ENCODE peak calls at places on chromosomes 2 and 18, in four cellular contexts. One of them, this sample, is unnamed.
A peak's percentile ranks its signal among the peaks of the same experiment; 100 is the strongest.

GRCh38 chr2:158507141-158507540 is 50.4 kb downstream of the PKP4 start:
- DNase-seq in MCF 10A: peak; percentile 23
- DNase-seq in left ventricle myocardium superior: no peak
- DNase-seq in activated CD8-positive, alpha-beta memory T cell treated with anti-CD3 and anti-CD28 coated beads for 48 hours: no peak
- DNase-seq in this sample: no peak

GRCh38 chr18:23038712-23039111 is 96.6 kb upstream of the CABLES1 start:
- DNase-seq in MCF 10A: peak; percentile 87
- DNase-seq in left ventricle myocardium superior: no peak
- DNase-seq in activated CD8-positive, alpha-beta memory T cell treated with anti-CD3 and anti-CD28 coated beads for 48 hours: no peak
- DNase-seq in this sample: no peak

GRCh38 chr2:134663451-134663850 is 55.3 kb downstream of the TMEM163 start:
- DNase-seq in MCF 10A: no peak
- DNase-seq in left ventricle myocardium superior: no peak
- DNase-seq in activated CD8-positive, alpha-beta memory T cell treated with anti-CD3 and anti-CD28 coated beads for 48 hours: no peak
- DNase-seq in this sample: no peak

GRCh38 chr18:4433762-4434161 is 21.3 kb downstream of the DLGAP1 start:
- DNase-seq in activated CD8-positive, alpha-beta memory T cell treated with anti-CD3 and anti-CD28 coated beads for 48 hours: no peak
- DNase-seq in left ventricle myocardium superior: no peak
- DNase-seq in MCF 10A: no peak
- DNase-seq in this sample: no peak

GRCh38 chr2:122136071-122136470 is 380.6 kb downstream of the TSN start:
- DNase-seq in activated CD8-positive, alpha-beta memory T cell treated with anti-CD3 and anti-CD28 coated beads for 48 hours: no peak
- DNase-seq in left ventricle myocardium superior: no peak
- DNase-seq in MCF 10A: peak; percentile 44
- DNase-seq in this sample: no peak

GRCh38 chr2:25246001-25246400 is 77.6 kb upstream of the POMC start:
- DNase-seq in MCF 10A: no peak
- DNase-seq in left ventricle myocardium superior: no peak
- DNase-seq in activated CD8-positive, alpha-beta memory T cell treated with anti-CD3 and anti-CD28 coated beads for 48 hours: no peak
- DNase-seq in this sample: no peak

GRCh38 chr2:195359043-195359735 is 297.8 kb upstream of the SLC39A10 start:
- DNase-seq in activated CD8-positive, alpha-beta memory T cell treated with anti-CD3 and anti-CD28 coated beads for 48 hours: no peak
- DNase-seq in MCF 10A: no peak
- DNase-seq in left ventricle myocardium superior: no peak
- DNase-seq in this sample: no peak

GRCh38 chr2:150887926-150888325 is 373.7 kb downstream of the RBM43 start:
- DNase-seq in left ventricle myocardium superior: no peak
- DNase-seq in activated CD8-positive, alpha-beta memory T cell treated with anti-CD3 and anti-CD28 coated beads for 48 hours: no peak
- DNase-seq in MCF 10A: no peak
- DNase-seq in this sample: no peak

GRCh38 chr2:216859944-216860343 is at the start of gene TNP1:
- DNase-seq in activated CD8-positive, alpha-beta memory T cell treated with anti-CD3 and anti-CD28 coated beads for 48 hours: no peak
- DNase-seq in MCF 10A: no peak
- DNase-seq in left ventricle myocardium superior: no peak
- DNase-seq in this sample: no peak

GRCh38 chr18:48020337-48021250 is 90.1 kb upstream of the SMAD2 start:
- DNase-seq in activated CD8-positive, alpha-beta memory T cell treated with anti-CD3 and anti-CD28 coated beads for 48 hours: no peak
- DNase-seq in left ventricle myocardium superior: no peak
- DNase-seq in MCF 10A: no peak
- DNase-seq in this sample: no peak

GRCh38 chr2:240620859-240621258 is 4.4 kb upstream of the GPR35 start:
- DNase-seq in MCF 10A: no peak
- DNase-seq in left ventricle myocardium superior: peak; percentile 22
- DNase-seq in activated CD8-positive, alpha-beta memory T cell treated with anti-CD3 and anti-CD28 coated beads for 48 hours: no peak
- DNase-seq in this sample: no peak

GRCh38 chr2:168348076-168348475 is 100.7 kb upstream of the STK39 start:
- DNase-seq in activated CD8-positive, alpha-beta memory T cell treated with anti-CD3 and anti-CD28 coated beads for 48 hours: no peak
- DNase-seq in MCF 10A: peak; percentile 44
- DNase-seq in left ventricle myocardium superior: no peak
- DNase-seq in this sample: no peak

GRCh38 chr2:14774569-14774968 is 142.1 kb downstream of the LRATD1 start:
- DNase-seq in left ventricle myocardium superior: no peak
- DNase-seq in activated CD8-positive, alpha-beta memory T cell treated with anti-CD3 and anti-CD28 coated beads for 48 hours: no peak
- DNase-seq in MCF 10A: no peak
- DNase-seq in this sample: no peak

GRCh38 chr2:233850745-233851144 is 3.6 kb downstream of the HJURP start:
- DNase-seq in activated CD8-positive, alpha-beta memory T cell treated with anti-CD3 and anti-CD28 coated beads for 48 hours: no peak
- DNase-seq in MCF 10A: no peak
- DNase-seq in left ventricle myocardium superior: no peak
- DNase-seq in this sample: no peak

GRCh38 chr2:23350026-23350791 is 34.8 kb upstream of the KLHL29 start:
- DNase-seq in MCF 10A: no peak
- DNase-seq in left ventricle myocardium superior: no peak
- DNase-seq in activated CD8-positive, alpha-beta memory T cell treated with anti-CD3 and anti-CD28 coated beads for 48 hours: no peak
- DNase-seq in this sample: no peak

GRCh38 chr18:60667016-60667415 is 294.4 kb upstream of the MC4R start:
- DNase-seq in MCF 10A: no peak
- DNase-seq in left ventricle myocardium superior: no peak
- DNase-seq in activated CD8-positive, alpha-beta memory T cell treated with anti-CD3 and anti-CD28 coated beads for 48 hours: no peak
- DNase-seq in this sample: no peak

GRCh38 chr2:32522770-32523169 is 105.1 kb upstream of the TTC27 start:
- DNase-seq in MCF 10A: no peak
- DNase-seq in activated CD8-positive, alpha-beta memory T cell treated with anti-CD3 and anti-CD28 coated beads for 48 hours: no peak
- DNase-seq in left ventricle myocardium superior: no peak
- DNase-seq in this sample: no peak

GRCh38 chr18:70698574-70698973 is 409.7 kb downstream of the SOCS6 start:
- DNase-seq in MCF 10A: no peak
- DNase-seq in activated CD8-positive, alpha-beta memory T cell treated with anti-CD3 and anti-CD28 coated beads for 48 hours: no peak
- DNase-seq in left ventricle myocardium superior: no peak
- DNase-seq in this sample: no peak

GRCh38 chr2:168758970-168759820 is 43.2 kb upstream of the NOSTRIN start:
- DNase-seq in left ventricle myocardium superior: no peak
- DNase-seq in activated CD8-positive, alpha-beta memory T cell treated with anti-CD3 and anti-CD28 coated beads for 48 hours: no peak
- DNase-seq in MCF 10A: peak; percentile 67
- DNase-seq in this sample: no peak

GRCh38 chr18:36135264-36135663 is 5.6 kb downstream of the ELP2 start:
- DNase-seq in MCF 10A: no peak
- DNase-seq in activated CD8-positive, alpha-beta memory T cell treated with anti-CD3 and anti-CD28 coated beads for 48 hours: no peak
- DNase-seq in left ventricle myocardium superior: no peak
- DNase-seq in this sample: no peak

GRCh38 chr2:230067990-230068657 is 600 bp downstream of the SLC16A14 start:
- DNase-seq in left ventricle myocardium superior: peak; percentile 75
- DNase-seq in MCF 10A: peak; percentile 45
- DNase-seq in activated CD8-positive, alpha-beta memory T cell treated with anti-CD3 and anti-CD28 coated beads for 48 hours: peak; percentile 47
- DNase-seq in this sample: peak; percentile 71

GRCh38 chr2:191917967-191918651 is 71.2 kb upstream of the CAVIN2 start:
- DNase-seq in MCF 10A: no peak
- DNase-seq in activated CD8-positive, alpha-beta memory T cell treated with anti-CD3 and anti-CD28 coated beads for 48 hours: no peak
- DNase-seq in left ventricle myocardium superior: peak; percentile 33
- DNase-seq in this sample: no peak

GRCh38 chr2:45857848-45858520 is 206.5 kb downstream of the PRKCE start:
- DNase-seq in activated CD8-positive, alpha-beta memory T cell treated with anti-CD3 and anti-CD28 coated beads for 48 hours: no peak
- DNase-seq in MCF 10A: no peak
- DNase-seq in left ventricle myocardium superior: no peak
- DNase-seq in this sample: no peak

GRCh38 chr2:212451786-212452200 is 86.8 kb downstream of the ERBB4 start:
- DNase-seq in activated CD8-positive, alpha-beta memory T cell treated with anti-CD3 and anti-CD28 coated beads for 48 hours: no peak
- DNase-seq in MCF 10A: no peak
- DNase-seq in left ventricle myocardium superior: no peak
- DNase-seq in this sample: no peak

GRCh38 chr2:7118606-7119503 is 201.6 kb downstream of the RNF144A start:
- DNase-seq in MCF 10A: peak; percentile 40
- DNase-seq in left ventricle myocardium superior: peak; percentile 35
- DNase-seq in activated CD8-positive, alpha-beta memory T cell treated with anti-CD3 and anti-CD28 coated beads for 48 hours: no peak
- DNase-seq in this sample: no peak

GRCh38 chr2:95525294-95526035 is 40.9 kb upstream of the TRIM43B start:
- DNase-seq in activated CD8-positive, alpha-beta memory T cell treated with anti-CD3 and anti-CD28 coated beads for 48 hours: no peak
- DNase-seq in MCF 10A: no peak
- DNase-seq in left ventricle myocardium superior: peak; percentile 55
- DNase-seq in this sample: no peak

GRCh38 chr2:18156421-18156820 is 278.0 kb downstream of the KCNS3 start:
- DNase-seq in activated CD8-positive, alpha-beta memory T cell treated with anti-CD3 and anti-CD28 coated beads for 48 hours: no peak
- DNase-seq in MCF 10A: no peak
- DNase-seq in left ventricle myocardium superior: no peak
- DNase-seq in this sample: no peak

GRCh38 chr2:35035883-35036282 is 1319.7 kb upstream of the CRIM1 start:
- DNase-seq in MCF 10A: peak; percentile 34
- DNase-seq in activated CD8-positive, alpha-beta memory T cell treated with anti-CD3 and anti-CD28 coated beads for 48 hours: no peak
- DNase-seq in left ventricle myocardium superior: no peak
- DNase-seq in this sample: no peak

GRCh38 chr2:109528811-109529501 is 84.8 kb downstream of the SEPTIN10 start:
- DNase-seq in left ventricle myocardium superior: no peak
- DNase-seq in activated CD8-positive, alpha-beta memory T cell treated with anti-CD3 and anti-CD28 coated beads for 48 hours: no peak
- DNase-seq in MCF 10A: no peak
- DNase-seq in this sample: no peak

GRCh38 chr18:63492851-63493250 is 16.1 kb downstream of the SERPINB5 start:
- DNase-seq in left ventricle myocardium superior: no peak
- DNase-seq in MCF 10A: no peak
- DNase-seq in activated CD8-positive, alpha-beta memory T cell treated with anti-CD3 and anti-CD28 coated beads for 48 hours: no peak
- DNase-seq in this sample: no peak

GRCh38 chr2:20050712-20051517 is 513 bp downstream of the LAPTM4A start:
- DNase-seq in activated CD8-positive, alpha-beta memory T cell treated with anti-CD3 and anti-CD28 coated beads for 48 hours: no peak
- DNase-seq in left ventricle myocardium superior: peak; percentile 49
- DNase-seq in MCF 10A: peak; percentile 69
- DNase-seq in this sample: no peak

GRCh38 chr2:235608200-235608591 is 114.4 kb downstream of the AGAP1 start:
- DNase-seq in activated CD8-positive, alpha-beta memory T cell treated with anti-CD3 and anti-CD28 coated beads for 48 hours: no peak
- DNase-seq in MCF 10A: no peak
- DNase-seq in left ventricle myocardium superior: peak; percentile 41
- DNase-seq in this sample: no peak

GRCh38 chr18:59008302-59008974 is 131.2 kb upstream of the SEC11C start:
- DNase-seq in activated CD8-positive, alpha-beta memory T cell treated with anti-CD3 and anti-CD28 coated beads for 48 hours: no peak
- DNase-seq in left ventricle myocardium superior: no peak
- DNase-seq in MCF 10A: peak; percentile 76
- DNase-seq in this sample: no peak

GRCh38 chr2:158743466-158743865 is 51.7 kb upstream of the DAPL1 start:
- DNase-seq in MCF 10A: no peak
- DNase-seq in left ventricle myocardium superior: no peak
- DNase-seq in activated CD8-positive, alpha-beta memory T cell treated with anti-CD3 and anti-CD28 coated beads for 48 hours: no peak
- DNase-seq in this sample: no peak